ENCODE peak calls at places on chromosomes 4 and X, in seven cellular contexts. O is SK-N-SH, Y is HCT116, P is HepG2, G is GM12878, U is H1, E is K562. Q is an unnamed sample.

GRCh38 chr4:18815779-18816173 is 794.2 kb upstream of the LCORL start:
- DNase-seq in G (no peak), Y (no peak), E (no peak), U (no peak), O (no peak), P (no peak), Q (peak)

GRCh38 chrX:107729558-107730297 is 45.9 kb downstream of the TSC22D3 start:
- DNase-seq in O (no peak), G (no peak), E (no peak), P (no peak), Y (no peak), U (no peak), Q (peak)

GRCh38 chr4:14218641-14219040 is 591.1 kb upstream of the BOD1L1 start:
- DNase-seq in P (no peak), Y (no peak), O (no peak), U (no peak), E (no peak), G (no peak), Q (no peak)

GRCh38 chr4:44668521-44668920 is 9.7 kb upstream of the GUF1 start:
- DNase-seq in P (no peak), G (no peak), U (no peak), O (no peak), E (no peak), Y (no peak), Q (no peak)

GRCh38 chr4:104752337-104752736 is 257.6 kb upstream of the CXXC4 start:
- DNase-seq in E (no peak), O (no peak), P (no peak), U (no peak), Y (no peak), G (peak), Q (no peak)

GRCh38 chr4:31995943-31996901 is 1276.1 kb downstream of the PCDH7 start:
- DNase-seq in Y (no peak), G (no peak), E (peak), O (no peak), P (no peak), U (peak), Q (no peak)

GRCh38 chr4:122584517-122584916 is 36.3 kb downstream of the IL21 start:
- DNase-seq in Y (no peak), G (no peak), E (no peak), U (no peak), P (no peak), O (no peak), Q (no peak)

GRCh38 chrX:28491941-28492340 is 95.3 kb upstream of the IL1RAPL1 start:
- DNase-seq in P (no peak), U (no peak), Y (no peak), E (no peak), G (no peak), O (no peak), Q (no peak)

GRCh38 chrX:38675856-38676255 is 114.5 kb downstream of the TSPAN7 start:
- DNase-seq in E (no peak), Y (no peak), P (no peak), O (no peak), U (no peak), G (no peak), Q (no peak)

GRCh38 chr4:20723019-20723418 is 22.8 kb downstream of the PACRGL start:
- DNase-seq in Y (no peak), P (no peak), G (no peak), O (no peak), U (no peak), E (no peak), Q (no peak)

GRCh38 chr4:56550642-56551041 is 45.1 kb downstream of the ARL9 start:
- DNase-seq in Y (no peak), O (no peak), U (no peak), E (no peak), G (no peak), P (no peak), Q (no peak)

GRCh38 chr4:89610236-89610635 is 226.7 kb downstream of the SNCA start:
- DNase-seq in U (no peak), E (no peak), Y (no peak), O (no peak), P (no peak), G (no peak), Q (no peak)

GRCh38 chr4:101187837-101188236 is 159.5 kb downstream of the PPP3CA start:
- DNase-seq in E (no peak), Y (no peak), G (no peak), O (no peak), U (no peak), P (no peak), Q (no peak)

GRCh38 chr4:165631912-165632311 is 241.1 kb upstream of the TLL1 start:
- DNase-seq in U (no peak), Y (no peak), G (no peak), O (no peak), E (no peak), P (no peak), Q (no peak)

GRCh38 chr4:145867416-145867815 is 71.2 kb downstream of the ZNF827 start:
- DNase-seq in Y (no peak), O (no peak), E (no peak), G (no peak), P (no peak), U (no peak), Q (no peak)

GRCh38 chrX:65136424-65136823 is 160.2 kb upstream of the ZC4H2 start:
- DNase-seq in G (no peak), E (no peak), O (no peak), Y (no peak), U (no peak), P (no peak), Q (no peak)

GRCh38 chr4:10582059-10582686 is 102.4 kb downstream of the CLNK start:
- DNase-seq in G (no peak), P (peak), O (peak), U (no peak), E (peak), Y (peak), Q (peak)

GRCh38 chr4:166197166-166197565 is 324.1 kb downstream of the TLL1 start:
- DNase-seq in Y (no peak), U (no peak), O (no peak), G (no peak), P (no peak), E (no peak), Q (no peak)

GRCh38 chr4:153243464-153243863 is 39.2 kb downstream of the TRIM2 start:
- DNase-seq in G (no peak), E (no peak), Y (no peak), P (no peak), O (no peak), U (no peak), Q (no peak)

GRCh38 chr4:2830632-2831610 is 12.7 kb upstream of the ADD1 start:
- DNase-seq in G (no peak), Y (no peak), E (no peak), O (peak), P (no peak), U (no peak), Q (no peak)

GRCh38 chrX:48835524-48836329 is at the start of gene PCSK1N:
- DNase-seq in O (peak), Y (no peak), E (no peak), P (peak), G (no peak), U (no peak), Q (no peak)

GRCh38 chr4:24511371-24512063 is 72.8 kb downstream of the DHX15 start:
- DNase-seq in G (no peak), Y (no peak), P (no peak), E (no peak), U (no peak), O (no peak), Q (no peak)

GRCh38 chr4:10015140-10015753 is 6.0 kb downstream of the SLC2A9 start:
- DNase-seq in Y (peak), O (peak), P (no peak), U (peak), E (no peak), G (no peak), Q (peak)

GRCh38 chrX:7147431-7147977 is at the start of gene STS:
- DNase-seq in U (no peak), Y (no peak), P (no peak), E (no peak), G (no peak), O (peak), Q (no peak)

GRCh38 chr4:93897559-93897958 is 69.0 kb downstream of the ATOH1 start:
- DNase-seq in Y (peak), G (no peak), O (peak), U (no peak), P (peak), E (no peak), Q (peak)

GRCh38 chr4:16066586-16067128 is 17.2 kb downstream of the PROM1 start:
- DNase-seq in O (no peak), U (no peak), E (no peak), P (no peak), Y (no peak), G (no peak), Q (no peak)

GRCh38 chr4:146591986-146592385 is 46.7 kb upstream of the POU4F2 start:
- DNase-seq in P (no peak), G (no peak), O (no peak), Y (no peak), E (no peak), U (no peak), Q (no peak)

GRCh38 chrX:150362599-150363481 is at the start of gene MAMLD1:
- DNase-seq in Y (peak), U (no peak), G (no peak), P (no peak), E (peak), O (peak), Q (peak)
- TF ChIP-seq JUND in Y (no peak), U (no peak), G (no peak), P (no peak), E (no peak), O (no peak), Q (no peak)

GRCh38 chr4:78562687-78563086 is 11.1 kb downstream of the ANXA3 start:
- DNase-seq in O (no peak), G (no peak), U (no peak), Y (no peak), P (no peak), E (no peak), Q (no peak)

GRCh38 chr4:78567502-78568075 is 16.0 kb downstream of the ANXA3 start:
- DNase-seq in G (no peak), P (peak), O (no peak), E (no peak), U (no peak), Y (no peak), Q (no peak)

GRCh38 chr4:78566834-78567501 is 15.4 kb downstream of the ANXA3 start:
- DNase-seq in U (no peak), P (no peak), E (no peak), Y (no peak), G (peak), O (no peak), Q (no peak)

GRCh38 chr4:78568640-78569261 is 17.2 kb downstream of the ANXA3 start:
- DNase-seq in O (no peak), Y (no peak), P (peak), E (no peak), U (no peak), G (peak), Q (no peak)

DNA sequence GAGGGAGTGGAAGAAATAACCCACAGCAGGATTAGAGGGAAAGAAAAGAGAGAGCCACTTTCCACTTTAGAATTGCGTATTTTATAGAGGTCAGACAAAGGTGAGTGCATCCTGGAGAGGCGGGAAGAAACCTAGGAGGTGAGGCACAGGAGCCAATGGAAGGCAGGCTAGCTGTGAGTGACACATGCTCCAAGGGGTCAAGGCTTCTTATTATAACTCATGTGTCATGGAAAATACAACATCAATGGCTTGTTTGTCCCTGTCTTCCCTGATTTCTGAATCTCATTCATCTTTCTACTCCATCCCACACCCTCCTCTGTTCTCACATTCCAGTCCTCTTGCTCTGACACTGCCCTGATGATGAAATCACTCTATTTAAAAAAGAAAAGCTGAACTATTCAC is 14.4 kb downstream of the ANXA3 start:
- DNase-seq in G (no peak), U (no peak), Y (peak), E (no peak), P (peak), O (no peak), Q (no peak)
- TF ChIP-seq JUND in G (no peak), U (no peak), Y (no peak), E (no peak), P (no peak), O (peak), Q (no peak)

GRCh38 chr4:100016191-100016590 is 66.1 kb upstream of the H2AZ1 start:
- DNase-seq in Y (no peak), U (no peak), O (no peak), E (no peak), G (no peak), P (no peak), Q (no peak)
- TF ChIP-seq JUND in Y (no peak), U (no peak), O (no peak), E (no peak), G (no peak), P (no peak), Q (no peak)

GRCh38 chr4:83618431-83618830 is 82.5 kb downstream of the GPAT3 start:
- DNase-seq in O (no peak), Y (peak), P (peak), E (peak), G (no peak), U (no peak), Q (peak)
- TF ChIP-seq JUND in O (peak), Y (peak), P (no peak), E (no peak), G (no peak), U (no peak), Q (no peak)

GRCh38 chr4:126539771-126540170 is 1093.0 kb upstream of the INTU start:
- DNase-seq in G (no peak), Y (no peak), O (no peak), P (no peak), E (no peak), U (no peak), Q (no peak)
- TF ChIP-seq JUND in G (no peak), Y (no peak), O (no peak), P (no peak), E (no peak), U (no peak), Q (no peak)

DNA sequence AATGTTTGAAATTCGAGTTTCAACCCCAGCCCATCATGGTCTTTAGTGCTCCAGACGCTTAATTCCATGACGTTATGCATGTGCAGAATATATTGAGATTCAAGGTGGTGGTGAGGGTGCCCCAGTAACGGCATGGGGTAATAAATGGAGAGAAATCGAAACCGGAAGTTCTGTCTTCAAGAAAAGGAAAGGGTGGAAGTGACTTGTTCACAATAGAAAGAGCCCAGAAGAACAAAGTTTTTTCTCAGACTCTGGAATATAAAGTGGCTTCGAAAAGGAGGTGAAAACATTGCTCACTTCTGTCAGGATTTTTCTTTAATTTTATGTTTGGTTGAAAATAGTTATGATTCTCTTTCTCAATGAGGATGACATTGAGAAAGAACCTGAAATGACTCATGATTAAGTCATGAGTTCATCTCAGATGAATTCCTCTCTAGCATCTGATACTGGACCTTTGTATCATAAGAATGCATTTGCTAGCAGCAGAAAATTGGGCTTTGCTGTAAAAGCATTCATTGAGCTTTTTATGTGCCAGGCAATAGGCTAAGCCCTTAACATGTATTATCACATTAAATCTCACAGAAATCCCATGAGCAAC is 798 bp upstream of the DDX60L start:
- DNase-seq in U (no peak), O (peak), P (peak), G (peak), Y (peak), E (peak), Q (peak)
- TF ChIP-seq JUND in U (no peak), O (peak), P (no peak), G (no peak), Y (no peak), E (peak), Q (no peak)

GRCh38 chrX:151919610-151920009 is 6.9 kb downstream of the MAGEA4 start:
- DNase-seq in G (no peak), P (no peak), U (no peak), Y (no peak), O (no peak), E (no peak), Q (no peak)

GRCh38 chrX:151920101-151920500 is 7.4 kb downstream of the MAGEA4 start:
- DNase-seq in U (no peak), Y (no peak), E (no peak), O (no peak), P (no peak), G (no peak), Q (no peak)

GRCh38 chrX:151921292-151921691 is 8.6 kb downstream of the MAGEA4 start:
- DNase-seq in O (no peak), P (no peak), Y (no peak), G (no peak), U (no peak), E (no peak), Q (no peak)

GRCh38 chrX:151921866-151922265 is 9.2 kb downstream of the MAGEA4 start:
- DNase-seq in O (no peak), G (no peak), U (no peak), E (no peak), P (no peak), Y (no peak), Q (no peak)

DNA sequence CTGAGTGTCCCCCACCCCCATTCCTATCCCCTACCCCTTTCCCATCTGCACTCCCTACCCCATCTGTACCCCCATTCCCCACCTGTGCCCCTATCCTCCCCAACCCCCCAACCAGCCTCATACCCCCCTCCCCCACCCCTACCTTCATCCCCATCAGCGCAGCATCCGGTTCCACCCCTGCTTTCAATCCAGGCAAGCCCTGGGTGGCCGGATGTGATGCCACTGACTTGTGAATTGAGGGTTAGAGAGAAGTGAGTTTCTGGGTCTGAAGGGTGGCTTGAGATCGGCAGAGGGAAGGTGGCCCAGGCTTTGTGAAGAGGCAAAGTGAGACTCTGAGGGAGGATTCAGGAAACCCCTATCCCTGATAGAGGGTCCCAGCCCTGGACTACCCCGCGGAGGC is 7.8 kb downstream of the MAGEA4 start:
- DNase-seq in E (no peak), G (no peak), U (no peak), Y (no peak), P (no peak), O (no peak), Q (no peak)
- TF ChIP-seq JUND in E (no peak), G (no peak), U (no peak), Y (no peak), P (no peak), O (no peak), Q (no peak)